ENCODE peak calls at places on chromosome 1, in nine cellular contexts. One of them, this sample, is unnamed.

GRCh38 chr1:20472860-20473711 is 12.9 kb downstream of the CAMK2N1 start:
- DNase-seq in endodermal cell: peak; percentile 93
- DNase-seq in H1: no peak
- DNase-seq in NCI-H69: no peak
- DNase-seq in AG09319: no peak
- DNase-seq in astrocyte of the cerebellum: no peak
- DNase-seq in hippocampal formation: peak; percentile 68
- DNase-seq in T-cell: no peak
- DNase-seq in choroid plexus epithelial cell: peak; percentile 61
- DNase-seq in this sample: peak; percentile 82

GRCh38 chr1:89041055-89041707 is 18.5 kb upstream of the GBP3 start:
- DNase-seq in astrocyte of the cerebellum: peak; percentile 48
- DNase-seq in endodermal cell: no peak
- DNase-seq in hippocampal formation: no peak
- DNase-seq in AG09319: no peak
- DNase-seq in T-cell: no peak
- DNase-seq in NCI-H69: no peak
- DNase-seq in H1: no peak
- DNase-seq in choroid plexus epithelial cell: peak; percentile 87
- DNase-seq in this sample: no peak

GRCh38 chr1:235866207-235866912 is at the start of gene LYST:
- DNase-seq in choroid plexus epithelial cell: peak; percentile 67
- DNase-seq in astrocyte of the cerebellum: no peak
- DNase-seq in AG09319: no peak
- DNase-seq in endodermal cell: peak; percentile 79
- DNase-seq in hippocampal formation: peak; percentile 34
- DNase-seq in NCI-H69: peak; percentile 93
- DNase-seq in H1: no peak
- DNase-seq in T-cell: peak; percentile 44
- DNase-seq in this sample: peak; percentile 74

GRCh38 chr1:201583663-201584062 is 44.7 kb downstream of the NAV1 start:
- DNase-seq in endodermal cell: no peak
- DNase-seq in choroid plexus epithelial cell: no peak
- DNase-seq in NCI-H69: no peak
- DNase-seq in astrocyte of the cerebellum: no peak
- DNase-seq in AG09319: no peak
- DNase-seq in H1: no peak
- DNase-seq in hippocampal formation: no peak
- DNase-seq in T-cell: no peak
- DNase-seq in this sample: no peak

GRCh38 chr1:68975534-68975933 is 478.7 kb upstream of the DEPDC1 start:
- DNase-seq in astrocyte of the cerebellum: no peak
- DNase-seq in H1: no peak
- DNase-seq in choroid plexus epithelial cell: peak; percentile 1
- DNase-seq in AG09319: no peak
- DNase-seq in NCI-H69: peak; percentile 15
- DNase-seq in endodermal cell: peak; percentile 79
- DNase-seq in T-cell: no peak
- DNase-seq in hippocampal formation: no peak
- DNase-seq in this sample: no peak

GRCh38 chr1:169486281-169486904 is 649 bp upstream of the SLC19A2 start:
- DNase-seq in T-cell: no peak
- DNase-seq in NCI-H69: peak; percentile 43
- DNase-seq in AG09319: peak; percentile 3
- DNase-seq in H1: no peak
- DNase-seq in choroid plexus epithelial cell: peak; percentile 70
- DNase-seq in endodermal cell: no peak
- DNase-seq in astrocyte of the cerebellum: no peak
- DNase-seq in hippocampal formation: no peak
- DNase-seq in this sample: no peak

GRCh38 chr1:72366473-72366872 is 84.1 kb upstream of the NEGR1 start:
- DNase-seq in endodermal cell: no peak
- DNase-seq in hippocampal formation: no peak
- DNase-seq in T-cell: no peak
- DNase-seq in astrocyte of the cerebellum: peak; percentile 42
- DNase-seq in AG09319: peak; percentile 19
- DNase-seq in H1: no peak
- DNase-seq in choroid plexus epithelial cell: peak; percentile 66
- DNase-seq in NCI-H69: peak; percentile 57
- DNase-seq in this sample: no peak

GRCh38 chr1:62386351-62387121 is 50.3 kb upstream of the USP1 start:
- DNase-seq in T-cell: no peak
- DNase-seq in choroid plexus epithelial cell: peak; percentile 39
- DNase-seq in NCI-H69: peak; percentile 34
- DNase-seq in AG09319: no peak
- DNase-seq in endodermal cell: no peak
- DNase-seq in hippocampal formation: no peak
- DNase-seq in H1: no peak
- DNase-seq in astrocyte of the cerebellum: no peak
- DNase-seq in this sample: no peak

GRCh38 chr1:67013573-67013972 is 40.4 kb downstream of the SLC35D1 start:
- DNase-seq in astrocyte of the cerebellum: no peak
- DNase-seq in NCI-H69: no peak
- DNase-seq in hippocampal formation: no peak
- DNase-seq in AG09319: no peak
- DNase-seq in T-cell: no peak
- DNase-seq in choroid plexus epithelial cell: peak; percentile 77
- DNase-seq in H1: no peak
- DNase-seq in endodermal cell: no peak
- DNase-seq in this sample: no peak

GRCh38 chr1:11654571-11655262 is at the start of gene FBXO44:
- DNase-seq in T-cell: peak; percentile 54
- DNase-seq in NCI-H69: peak; percentile 55
- DNase-seq in hippocampal formation: peak; percentile 51
- DNase-seq in astrocyte of the cerebellum: no peak
- DNase-seq in H1: no peak
- DNase-seq in endodermal cell: peak; percentile 92
- DNase-seq in AG09319: no peak
- DNase-seq in choroid plexus epithelial cell: no peak
- DNase-seq in this sample: peak; percentile 66

GRCh38 chr1:119420638-119421037 is 5.7 kb downstream of the HSD3B2 start:
- DNase-seq in H1: no peak
- DNase-seq in astrocyte of the cerebellum: no peak
- DNase-seq in T-cell: no peak
- DNase-seq in endodermal cell: no peak
- DNase-seq in AG09319: no peak
- DNase-seq in hippocampal formation: no peak
- DNase-seq in NCI-H69: no peak
- DNase-seq in choroid plexus epithelial cell: no peak
- DNase-seq in this sample: no peak

GRCh38 chr1:39623053-39623452 is 16.4 kb downstream of the HEYL start:
- DNase-seq in H1: no peak
- DNase-seq in endodermal cell: no peak
- DNase-seq in AG09319: no peak
- DNase-seq in T-cell: no peak
- DNase-seq in hippocampal formation: no peak
- DNase-seq in choroid plexus epithelial cell: no peak
- DNase-seq in astrocyte of the cerebellum: no peak
- DNase-seq in NCI-H69: no peak
- DNase-seq in this sample: no peak

GRCh38 chr1:195909061-195909460 is 699.2 kb downstream of the KCNT2 start:
- DNase-seq in choroid plexus epithelial cell: peak; percentile 17
- DNase-seq in astrocyte of the cerebellum: no peak
- DNase-seq in T-cell: no peak
- DNase-seq in endodermal cell: no peak
- DNase-seq in hippocampal formation: no peak
- DNase-seq in H1: no peak
- DNase-seq in NCI-H69: no peak
- DNase-seq in AG09319: no peak
- DNase-seq in this sample: no peak

GRCh38 chr1:25699501-25700089 is 83.0 kb downstream of the MAN1C1 start:
- DNase-seq in hippocampal formation: no peak
- DNase-seq in T-cell: no peak
- DNase-seq in astrocyte of the cerebellum: no peak
- DNase-seq in choroid plexus epithelial cell: no peak
- DNase-seq in AG09319: no peak
- DNase-seq in NCI-H69: peak; percentile 47
- DNase-seq in endodermal cell: peak; percentile 35
- DNase-seq in H1: no peak
- DNase-seq in this sample: no peak

GRCh38 chr1:247111259-247111635 is 7.1 kb upstream of the ZNF669 start:
- DNase-seq in choroid plexus epithelial cell: no peak
- DNase-seq in NCI-H69: peak; percentile 44
- DNase-seq in AG09319: no peak
- DNase-seq in T-cell: no peak
- DNase-seq in H1: no peak
- DNase-seq in hippocampal formation: peak; percentile 5
- DNase-seq in endodermal cell: no peak
- DNase-seq in astrocyte of the cerebellum: no peak
- DNase-seq in this sample: no peak

GRCh38 chr1:219422811-219423598 is 189.9 kb downstream of the ZC3H11B start:
- DNase-seq in H1: no peak
- DNase-seq in choroid plexus epithelial cell: peak; percentile 43
- DNase-seq in AG09319: no peak
- DNase-seq in T-cell: no peak
- DNase-seq in NCI-H69: no peak
- DNase-seq in hippocampal formation: no peak
- DNase-seq in endodermal cell: no peak
- DNase-seq in astrocyte of the cerebellum: peak; percentile 44
- DNase-seq in this sample: no peak

GRCh38 chr1:53388963-53389362 is 61.1 kb upstream of the LRP8 start:
- DNase-seq in astrocyte of the cerebellum: no peak
- DNase-seq in NCI-H69: peak; percentile 46
- DNase-seq in H1: no peak
- DNase-seq in AG09319: no peak
- DNase-seq in choroid plexus epithelial cell: no peak
- DNase-seq in T-cell: no peak
- DNase-seq in hippocampal formation: no peak
- DNase-seq in endodermal cell: no peak
- DNase-seq in this sample: no peak

GRCh38 chr1:93447481-93448291 is at the start of gene FNBP1L:
- DNase-seq in NCI-H69: peak; percentile 93
- DNase-seq in astrocyte of the cerebellum: no peak
- DNase-seq in endodermal cell: peak; percentile 97
- DNase-seq in choroid plexus epithelial cell: peak; percentile 65
- DNase-seq in T-cell: peak; percentile 32
- DNase-seq in hippocampal formation: peak; percentile 47
- DNase-seq in AG09319: no peak
- DNase-seq in H1: no peak
- DNase-seq in this sample: peak; percentile 92

GRCh38 chr1:24600551-24600950 is 42.6 kb upstream of the SRRM1 start:
- DNase-seq in T-cell: no peak
- DNase-seq in astrocyte of the cerebellum: no peak
- DNase-seq in endodermal cell: peak; percentile 39
- DNase-seq in H1: no peak
- DNase-seq in hippocampal formation: no peak
- DNase-seq in choroid plexus epithelial cell: no peak
- DNase-seq in NCI-H69: no peak
- DNase-seq in AG09319: no peak
- DNase-seq in this sample: no peak

This sample was measured in glutamatergic neuron.